ENCODE peak calls at places on chromosomes 2 and 18, in seven cellular contexts. B is breast epithelium, T is K562, E is thyroid gland, N is tibial nerve, D is ovary, L is transverse colon. Q is an unnamed sample. For H3K4me1, the result is how much of the 10 kb centered on the place peaks cover.

GRCh38 chr18:46256078-46256477 is 151.9 kb downstream of the HAUS1 start:
- DNase-seq in T (no peak), D (no peak), B (no peak), N (no peak), E (no peak), L (no peak), Q (no peak)

GRCh38 chr18:73884868-73885267 is 262.8 kb downstream of the FBXO15 start:
- DNase-seq in E (no peak), T (no peak), D (no peak), L (no peak), N (no peak), B (no peak), Q (no peak)

GRCh38 chr18:64966667-64967066 is 784.1 kb upstream of the CDH7 start:
- DNase-seq in T (no peak), E (peak), B (no peak), L (no peak), N (no peak), D (no peak), Q (no peak)

GRCh38 chr2:109213646-109214417 is 84.8 kb downstream of the SH3RF3 start:
- DNase-seq in N (no peak), L (no peak), E (no peak), B (no peak), T (peak), D (no peak), Q (no peak)

GRCh38 chr2:189659734-189660133 is 1.5 kb upstream of the ASNSD1 start:
- DNase-seq in B (no peak), D (no peak), N (no peak), L (no peak), E (no peak), T (no peak), Q (no peak)

GRCh38 chr2:226631671-226632070 is 167.9 kb downstream of the IRS1 start:
- DNase-seq in D (peak), L (peak), N (no peak), E (no peak), B (no peak), T (no peak), Q (no peak)

GRCh38 chr2:88967844-88968243 is 276.4 kb downstream of the RPIA start:
- DNase-seq in B (no peak), L (no peak), E (no peak), D (no peak), N (no peak), T (no peak), Q (no peak)

GRCh38 chr2:72719416-72719815 is 106.4 kb downstream of the EXOC6B start:
- DNase-seq in D (no peak), E (no peak), L (no peak), B (no peak), T (no peak), N (no peak), Q (no peak)

GRCh38 chr2:29070542-29070941 is 3.8 kb downstream of the PCARE start:
- DNase-seq in L (no peak), B (peak), N (no peak), E (no peak), T (no peak), D (no peak), Q (no peak)

GRCh38 chr18:79617521-79618500 is 61.8 kb upstream of the CTDP1 start:
- DNase-seq in B (no peak), L (no peak), E (no peak), N (no peak), T (no peak), D (peak), Q (no peak)

GRCh38 chr2:239369631-239370161 is 31.1 kb downstream of the HDAC4 start:
- DNase-seq in L (peak), E (peak), N (peak), T (no peak), D (no peak), B (peak), Q (no peak)

GRCh38 chr2:179344280-179344961 is 79.8 kb upstream of the SESTD1 start:
- DNase-seq in E (no peak), B (no peak), N (no peak), D (no peak), L (no peak), T (no peak), Q (no peak)

GRCh38 chr2:137976274-137976673 is 12.0 kb downstream of the HNMT start:
- DNase-seq in L (no peak), T (no peak), E (no peak), D (no peak), N (no peak), B (no peak), Q (no peak)
- H3K4me1 ChIP-seq in L (half or more), T (under half), E (under half), D (under half), N (under half), B (under half), Q (under half)

DNA sequence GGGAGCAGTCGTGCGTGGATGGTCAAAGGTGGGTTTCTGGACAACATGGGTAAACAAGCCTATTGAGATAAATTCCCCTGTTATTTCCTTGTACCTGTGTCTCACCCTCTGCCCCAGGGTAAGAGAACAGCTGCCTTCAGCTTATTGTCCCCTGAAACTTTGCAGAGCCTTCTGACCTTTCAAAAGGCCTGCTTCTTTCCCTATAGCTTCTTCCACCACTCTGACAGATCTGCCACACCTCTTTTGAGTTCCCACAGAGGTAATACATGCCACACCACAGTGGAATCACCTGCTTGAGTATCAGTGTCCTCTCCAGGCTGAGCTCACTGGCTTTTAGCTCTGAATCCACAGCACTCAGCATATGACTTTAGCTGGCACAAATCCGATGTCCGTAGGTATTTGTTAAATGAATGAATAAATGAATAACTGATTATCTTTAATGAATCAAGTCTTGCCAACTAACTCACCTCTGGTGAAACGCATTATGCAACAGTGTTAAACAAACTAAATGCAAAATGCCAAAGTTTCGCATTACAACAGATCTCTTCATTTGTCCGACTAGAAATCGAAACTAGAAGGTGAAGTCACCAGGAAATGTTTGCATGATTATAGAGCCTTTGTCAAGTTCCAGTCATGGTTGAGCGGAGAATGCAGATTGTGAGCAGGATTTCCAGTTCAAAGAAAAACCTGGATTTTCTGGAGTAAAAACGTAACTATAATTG is 16.3 kb downstream of the DYNAP start:
- DNase-seq in T (no peak), D (no peak), L (peak), E (peak), B (no peak), N (no peak), Q (no peak)
- TF ChIP-seq POLR2A in T (no peak), D (no peak), L (peak), E (peak), B (no peak), N (no peak), Q (no peak)

GRCh38 chr2:112182581-112183034 is 44.4 kb downstream of the FBLN7 start:
- DNase-seq in N (no peak), E (peak), T (no peak), D (no peak), L (no peak), B (no peak), Q (no peak)

GRCh38 chr2:112183327-112184025 is 45.3 kb downstream of the FBLN7 start:
- DNase-seq in L (no peak), T (no peak), B (no peak), D (no peak), N (no peak), E (no peak), Q (no peak)

GRCh38 chr2:112184121-112184520 is 45.9 kb downstream of the FBLN7 start:
- DNase-seq in B (no peak), T (no peak), D (no peak), N (no peak), L (no peak), E (no peak), Q (no peak)

GRCh38 chr2:112187046-112187715 is 49.0 kb downstream of the FBLN7 start:
- DNase-seq in B (no peak), T (no peak), E (no peak), L (no peak), N (no peak), D (no peak), Q (no peak)

DNA sequence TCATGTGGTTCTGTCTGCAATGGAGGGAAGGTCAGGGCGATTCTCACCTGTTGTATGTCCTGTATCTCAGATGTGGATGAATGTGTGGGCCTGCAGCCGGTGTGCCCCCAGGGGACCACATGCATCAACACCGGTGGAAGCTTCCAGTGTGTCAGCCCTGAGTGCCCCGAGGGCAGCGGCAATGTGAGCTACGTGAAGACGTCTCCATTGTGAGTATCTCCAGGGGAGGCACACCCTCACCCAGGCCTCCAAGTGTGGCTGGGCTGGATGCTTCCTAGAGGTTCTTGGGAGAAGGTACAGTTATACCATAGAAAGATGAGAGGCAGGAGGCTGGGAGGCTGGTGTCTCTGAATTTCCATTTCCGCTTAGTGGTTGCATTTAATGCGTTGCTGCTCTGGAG is 46.9 kb downstream of the FBLN7 start:
- DNase-seq in D (no peak), T (no peak), N (no peak), B (no peak), L (no peak), E (no peak), Q (no peak)
- H3K4me1 ChIP-seq in D (under half), T (under half), N (under half), B (under half), L (under half), E (under half), Q (under half)

GRCh38 chr2:113218283-113219091 is 44.7 kb downstream of the PSD4 start:
- DNase-seq in N (peak), E (peak), L (peak), D (no peak), B (no peak), T (no peak), Q (peak)
- TF ChIP-seq POLR2A in N (no peak), E (no peak), L (no peak), D (no peak), B (no peak), T (no peak), Q (no peak)

GRCh38 chr2:177573120-177573519 is 180.5 kb downstream of the AGPS start:
- DNase-seq in L (no peak), N (no peak), E (no peak), T (no peak), B (no peak), D (no peak), Q (no peak)

GRCh38 chr2:177577075-177577474 is 184.5 kb downstream of the AGPS start:
- DNase-seq in L (no peak), E (no peak), T (no peak), N (no peak), B (no peak), D (no peak), Q (no peak)

GRCh38 chr2:177578454-177578853 is 185.9 kb downstream of the AGPS start:
- DNase-seq in D (no peak), T (no peak), E (no peak), B (no peak), L (no peak), N (no peak), Q (no peak)

GRCh38 chr2:177574357-177574756 is 181.8 kb downstream of the AGPS start:
- DNase-seq in L (no peak), D (no peak), N (no peak), B (no peak), T (no peak), E (no peak), Q (no peak)

GRCh38 chr2:177575358-177575757 is 182.8 kb downstream of the AGPS start:
- DNase-seq in D (no peak), N (no peak), B (no peak), T (no peak), E (no peak), L (no peak), Q (no peak)
- H3K4me1 ChIP-seq in D (under half), N (under half), B (under half), T (under half), E (under half), L (under half), Q (under half)

GRCh38 chr2:101704046-101704466 is 6.5 kb downstream of the MAP4K4 start:
- DNase-seq in B (no peak), D (no peak), T (no peak), N (no peak), E (peak), L (no peak), Q (peak)

GRCh38 chr2:101704816-101705565 is 7.5 kb downstream of the MAP4K4 start:
- DNase-seq in D (no peak), B (no peak), E (no peak), N (no peak), L (no peak), T (no peak), Q (no peak)

GRCh38 chr2:101706121-101706818 is 8.8 kb downstream of the MAP4K4 start:
- DNase-seq in E (no peak), L (no peak), D (no peak), B (no peak), T (no peak), N (no peak), Q (no peak)

GRCh38 chr2:101710036-101710689 is 12.7 kb downstream of the MAP4K4 start:
- DNase-seq in T (no peak), D (no peak), E (no peak), L (no peak), N (no peak), B (no peak), Q (no peak)

DNA sequence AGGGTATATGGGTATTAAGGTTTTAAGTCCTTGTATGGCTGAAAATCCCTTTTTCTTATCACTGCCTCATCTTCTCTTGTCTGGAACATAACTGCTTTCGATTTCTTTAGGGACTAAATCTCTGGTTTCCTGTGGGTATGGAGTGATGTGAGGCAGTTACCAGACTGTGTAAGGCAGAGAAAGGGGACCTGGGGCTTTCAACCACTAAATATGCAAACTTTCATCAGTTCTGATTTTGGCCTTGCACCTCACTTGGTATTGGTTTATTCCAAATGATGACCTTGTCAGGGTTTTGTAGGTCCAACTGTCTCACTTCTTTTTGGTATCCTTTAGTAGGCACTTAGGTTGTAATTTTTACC is 9.3 kb downstream of the MAP4K4 start:
- DNase-seq in D (no peak), N (no peak), L (no peak), B (no peak), E (no peak), T (no peak), Q (no peak)
- TF ChIP-seq POLR2A in D (no peak), N (no peak), L (no peak), B (no peak), E (no peak), T (no peak), Q (no peak)

DNA sequence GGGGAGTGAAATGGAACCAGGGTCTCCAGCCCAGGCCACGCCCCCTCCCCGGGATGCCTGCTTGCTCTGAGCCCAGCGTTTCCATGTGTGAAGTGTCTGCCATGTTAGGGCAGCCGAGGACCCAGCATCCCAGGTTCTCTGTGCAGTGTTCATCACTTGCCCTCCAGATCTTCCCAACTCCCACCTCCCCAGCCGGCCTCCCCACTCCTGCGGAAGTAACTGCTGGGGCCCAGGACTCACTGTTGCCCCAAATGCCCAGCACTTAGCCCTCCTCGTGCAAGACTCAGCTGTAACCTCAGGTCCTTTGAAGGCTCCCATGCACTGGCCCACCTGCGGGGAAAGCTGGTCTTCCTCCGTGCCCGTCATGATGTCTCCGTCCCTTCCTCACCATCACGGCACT is 9.7 kb upstream of the PXDN start:
- DNase-seq in N (no peak), L (no peak), E (no peak), B (no peak), T (no peak), D (no peak), Q (peak)
- H3K4me1 ChIP-seq in N (under half), L (under half), E (under half), B (under half), T (under half), D (under half), Q (under half)

GRCh38 chr2:41840702-41841551 is 206.9 kb upstream of the PKDCC start:
- DNase-seq in T (peak), D (peak), N (peak), B (peak), L (peak), E (peak), Q (peak)
- TF ChIP-seq POLR2A in T (no peak), D (peak), N (peak), B (no peak), L (peak), E (peak), Q (no peak)